ENCODE peak calls at places on chromosomes 12 and 14, in seven cellular contexts. R is GM12865, A is choroid plexus epithelial cell, J is fibroblast of lung, B is IMR-90, L is ascending aorta, D is psoas muscle. Z is an unnamed sample.

GRCh38 chr14:99632410-99633035 is 12.4 kb upstream of the HHIPL1 start:
- DNase-seq in B (no peak), A (no peak), D (no peak), L (no peak), J (no peak), R (no peak), Z (no peak)

GRCh38 chr12:24933694-24934407 is 15.1 kb downstream of the BCAT1 start:
- DNase-seq in D (no peak), L (no peak), R (no peak), B (no peak), J (no peak), A (no peak), Z (no peak)

GRCh38 chr12:90338365-90338764 is 616.6 kb downstream of the CCER1 start:
- DNase-seq in R (no peak), L (no peak), A (no peak), B (no peak), D (no peak), J (no peak), Z (no peak)

GRCh38 chr12:75533239-75533638 is 21.8 kb upstream of the KRR1 start:
- DNase-seq in A (no peak), R (no peak), D (no peak), J (no peak), B (no peak), L (no peak), Z (no peak)

GRCh38 chr14:68367444-68368014 is 425.3 kb downstream of the ZFP36L1 start:
- DNase-seq in R (peak; percentile 24), L (no peak), J (no peak), B (no peak), A (no peak), D (no peak), Z (no peak)

GRCh38 chr14:68638056-68638816 is 154.6 kb downstream of the ZFP36L1 start:
- DNase-seq in A (no peak), B (peak; percentile 18), J (peak; percentile 43), L (no peak), D (no peak), R (no peak), Z (no peak)

GRCh38 chr12:108729612-108730336 is 1.5 kb downstream of the CORO1C start:
- DNase-seq in R (no peak), D (no peak), L (no peak), A (peak; percentile 48), J (peak; percentile 62), B (no peak), Z (peak; percentile 57)

GRCh38 chr14:100107236-100107635 is 42.0 kb downstream of the EVL start:
- DNase-seq in A (no peak), J (no peak), L (no peak), R (no peak), D (no peak), B (no peak), Z (no peak)

GRCh38 chr14:52370406-52370911 is 56.3 kb downstream of the PTGER2 start:
- DNase-seq in R (no peak), L (no peak), D (no peak), B (no peak), J (no peak), A (no peak), Z (no peak)

GRCh38 chr12:99911967-99912366 is 72.8 kb downstream of the ANKS1B start:
- DNase-seq in L (no peak), D (no peak), J (no peak), A (no peak), B (no peak), R (peak; percentile 41), Z (peak; percentile 18)

GRCh38 chr14:64762044-64763034 is 58.1 kb downstream of the PLEKHG3 start:
- DNase-seq in R (no peak), J (peak; percentile 94), L (no peak), B (peak; percentile 96), D (peak; percentile 90), A (peak; percentile 95), Z (peak; percentile 86)

GRCh38 chr12:57918182-57918581 is 23.2 kb upstream of the ATP23 start:
- DNase-seq in R (no peak), B (no peak), J (no peak), L (no peak), D (no peak), A (no peak), Z (no peak)

GRCh38 chr12:123940627-123940966 is 32.0 kb downstream of the CCDC92 start:
- DNase-seq in R (no peak), D (no peak), A (no peak), L (no peak), B (no peak), J (no peak), Z (no peak)

DNA sequence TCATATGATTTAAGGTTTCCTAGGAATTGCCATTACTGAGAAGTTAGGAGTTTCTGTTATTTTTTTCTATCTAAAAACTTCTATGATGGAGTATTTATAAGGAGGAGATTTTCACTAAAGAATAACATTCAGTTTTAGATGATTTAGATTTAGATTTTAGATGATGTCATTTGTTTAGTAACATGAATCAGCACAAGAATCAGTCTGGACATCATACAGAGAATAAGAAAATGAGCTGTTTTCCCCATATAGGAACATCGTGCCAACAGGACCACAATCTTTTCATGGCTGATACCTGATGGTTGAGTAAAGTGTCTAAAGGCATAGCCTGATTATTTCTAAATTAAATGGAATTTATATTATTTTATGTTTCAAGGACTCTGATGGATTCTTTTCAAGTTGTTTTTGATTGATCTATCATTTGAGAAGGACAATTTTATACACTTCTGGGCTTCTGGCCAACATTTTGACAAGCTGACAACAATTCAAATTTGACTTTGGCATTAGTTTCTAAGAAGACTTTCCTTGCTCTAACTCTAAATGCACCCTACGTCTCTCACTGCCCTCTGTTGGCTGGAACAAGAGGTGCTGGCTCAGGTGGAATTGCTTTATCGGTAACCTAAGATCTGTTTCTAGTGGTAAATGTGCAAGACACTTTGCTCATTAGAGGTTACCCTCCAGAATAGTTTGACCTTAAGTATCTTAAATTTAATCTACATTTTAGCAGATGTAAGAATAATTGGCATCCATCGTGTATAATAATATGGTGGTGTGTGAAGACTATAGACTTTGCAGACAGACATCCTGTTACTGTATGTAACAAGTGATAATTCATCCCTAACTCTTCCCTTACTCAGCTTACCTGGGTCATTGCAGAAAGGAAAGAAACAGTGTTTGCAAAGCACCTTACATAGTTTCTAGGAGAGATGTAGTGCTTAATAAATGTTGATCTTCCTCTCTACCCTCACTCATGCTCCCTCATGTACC is 42.8 kb upstream of the CPSF6 start:
- DNase-seq in D (no peak), L (no peak), R (peak; percentile 24), J (peak; percentile 5), B (peak; percentile 9), A (peak; percentile 20), Z (peak; percentile 19)
- TF ChIP-seq CTCF in D (peak; percentile 26), L (no peak), R (peak; percentile 37), J (peak; percentile 46), B (peak; percentile 23), A (peak; percentile 47), Z (peak; percentile 43)

GRCh38 chr14:61048640-61049039 is 67.6 kb downstream of the SLC38A6 start:
- DNase-seq in A (no peak), B (no peak), R (no peak), L (no peak), J (no peak), D (no peak), Z (peak; percentile 22)

GRCh38 chr14:61051046-61051445 is 70.0 kb downstream of the SLC38A6 start:
- DNase-seq in B (peak; percentile 10), A (peak; percentile 79), R (no peak), L (no peak), J (peak; percentile 68), D (peak; percentile 50), Z (no peak)
- H3K4me3 ChIP-seq in B (no peak overlapping the region), A (no peak overlapping the region), R (no peak overlapping the region), L (no peak overlapping the region), J (no peak overlapping the region), D (no peak overlapping the region), Z (no peak overlapping the region)

GRCh38 chr12:106389181-106389580 is 31.6 kb downstream of the POLR3B start:
- DNase-seq in A (no peak), J (no peak), D (no peak), B (no peak), L (no peak), R (no peak), Z (no peak)
- TF ChIP-seq CTCF in A (no peak), J (no peak), D (no peak), B (no peak), L (no peak), R (no peak), Z (no peak)

GRCh38 chr12:12483438-12483837 is 79.2 kb downstream of the DUSP16 start:
- DNase-seq in D (no peak), A (no peak), B (no peak), R (no peak), L (no peak), J (no peak), Z (no peak)

GRCh38 chr12:12482150-12482761 is 80.4 kb downstream of the DUSP16 start:
- DNase-seq in B (no peak), D (no peak), L (no peak), R (no peak), A (no peak), J (no peak), Z (no peak)

GRCh38 chr12:12480074-12480473 is 82.6 kb downstream of the DUSP16 start:
- DNase-seq in J (no peak), A (no peak), B (no peak), L (no peak), D (no peak), R (no peak), Z (no peak)

GRCh38 chr12:12481636-12482035 is 81.0 kb downstream of the DUSP16 start:
- DNase-seq in D (no peak), A (no peak), B (no peak), R (no peak), J (no peak), L (no peak), Z (no peak)

DNA sequence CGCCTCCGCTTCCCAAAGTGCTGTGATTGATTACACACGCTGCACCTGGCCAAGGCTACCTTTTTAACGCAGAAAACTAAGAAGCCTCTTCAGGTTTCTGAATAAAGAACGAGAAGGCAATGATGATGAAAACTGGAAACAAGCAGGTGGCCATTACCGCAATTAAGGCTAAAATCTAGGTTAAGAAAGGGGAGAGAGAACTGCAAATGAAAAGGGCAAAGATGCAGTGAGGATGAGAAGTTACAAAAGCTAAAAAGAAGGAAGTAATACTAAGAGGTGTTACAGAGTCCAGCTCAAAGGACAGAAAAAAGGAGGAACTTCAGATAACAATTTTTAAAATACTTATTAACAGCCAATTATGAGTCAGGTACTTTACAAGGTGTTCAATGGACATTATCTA is 79.7 kb downstream of the DUSP16 start:
- DNase-seq in L (no peak), D (no peak), J (no peak), A (no peak), B (no peak), R (peak; percentile 32), Z (no peak)
- H3K4me3 ChIP-seq in L (no peak overlapping the region), D (no peak overlapping the region), J (no peak overlapping the region), A (no peak overlapping the region), B (no peak overlapping the region), R (no peak overlapping the region), Z (no peak overlapping the region)

Z was measured in fibroblast of mammary gland.